ENCODE peak calls at places on chromosomes 2 and 18, in six cellular contexts. K is GM12865, Z is activated T-cell treated with anti-CD3 and anti-CD28 coated beads for 1 hour, R is fibroblast of mammary gland, V is AG09309, U is GM23248. T is an unnamed sample.

GRCh38 chr2:98870516-98871158 is 65.4 kb downstream of the CRACDL start:
- DNase-seq in K (no peak), Z (no peak), R (no peak), V (no peak), U (no peak), T (peak; percentile 30)

GRCh38 chr2:225472161-225472560 is 72.7 kb downstream of the NYAP2 start:
- DNase-seq in K (no peak), Z (no peak), R (no peak), V (no peak), U (no peak), T (no peak)

GRCh38 chr18:22165049-22165602 is 4.3 kb upstream of the GATA6 start:
- DNase-seq in K (no peak), Z (no peak), R (no peak), V (no peak), U (no peak), T (no peak)

GRCh38 chr2:98258906-98259305 is 87.3 kb upstream of the CNGA3 start:
- DNase-seq in K (no peak), Z (no peak), R (peak; percentile 27), V (no peak), U (no peak), T (no peak)

GRCh38 chr2:9690252-9690651 is 59.5 kb upstream of the YWHAQ start:
- DNase-seq in K (peak; percentile 42), Z (no peak), R (no peak), V (no peak), U (no peak), T (no peak)

GRCh38 chr2:158725496-158725895 is 69.6 kb upstream of the DAPL1 start:
- DNase-seq in K (no peak), Z (no peak), R (no peak), V (no peak), U (no peak), T (peak; percentile 46)

GRCh38 chr2:202452744-202453143 is 76.6 kb downstream of the BMPR2 start:
- DNase-seq in K (no peak), Z (no peak), R (no peak), V (no peak), U (no peak), T (no peak)

GRCh38 chr2:1266311-1266710 is 147.0 kb upstream of the TPO start:
- DNase-seq in K (no peak), Z (no peak), R (no peak), V (no peak), U (no peak), T (no peak)

GRCh38 chr2:160388464-160389263 is 104.9 kb downstream of the RBMS1 start:
- DNase-seq in K (no peak), Z (no peak), R (peak; percentile 87), V (no peak), U (peak; percentile 62), T (no peak)

GRCh38 chr2:21774691-21775090 is 650.9 kb downstream of the TDRD15 start:
- DNase-seq in K (no peak), Z (no peak), R (no peak), V (no peak), U (no peak), T (no peak)

GRCh38 chr2:240820014-240820606 is at the start of gene KIF1A:
- DNase-seq in K (no peak), Z (no peak), R (no peak), V (no peak), U (no peak), T (peak; percentile 76)

GRCh38 chr2:105644174-105644980 is 100.3 kb upstream of the NCK2 start:
- DNase-seq in K (no peak), Z (no peak), R (peak; percentile 39), V (peak; percentile 11), U (peak; percentile 66), T (no peak)

GRCh38 chr2:57075226-57075625 is 891.4 kb downstream of the CCDC85A start:
- DNase-seq in K (no peak), Z (no peak), R (no peak), V (no peak), U (no peak), T (no peak)

GRCh38 chr2:197852127-197852526 is 47.7 kb downstream of the PLCL1 start:
- DNase-seq in K (no peak), Z (no peak), R (no peak), V (no peak), U (no peak), T (no peak)

GRCh38 chr18:62586148-62586774 is 63.4 kb downstream of the ZCCHC2 start:
- DNase-seq in K (peak; percentile 87), Z (peak; percentile 29), R (peak; percentile 77), V (peak; percentile 25), U (peak; percentile 86), T (peak; percentile 74)

GRCh38 chr2:14424478-14425390 is 207.8 kb upstream of the LRATD1 start:
- DNase-seq in K (no peak), Z (no peak), R (no peak), V (no peak), U (no peak), T (no peak)

GRCh38 chr2:121248766-121249343 is 36.1 kb downstream of the TFCP2L1 start:
- DNase-seq in K (no peak), Z (no peak), R (no peak), V (no peak), U (no peak), T (no peak)

T was measured in NCI-H510A treated with DMSO at 0.1 percent for 48 hours.